ENCODE peak calls at places on chromosomes 11 and 22, in five cellular contexts. I is neural progenitor cell, C is cardiac muscle cell, X is HCT116, S is AG04450. U is an unnamed sample.

GRCh38 chr11:12777208-12777874 is 103.1 kb downstream of the TEAD1 start:
- DNase-seq in I (no peak), C (no peak), X (no peak), S (peak), U (no peak)

GRCh38 chr11:133058501-133058900 is 473.8 kb downstream of the OPCML start:
- DNase-seq in I (no peak), C (no peak), X (no peak), S (no peak), U (no peak)

GRCh38 chr11:125941606-125942275 is 4.1 kb upstream of the VSIG10L2 start:
- DNase-seq in I (peak), C (peak), X (peak), S (no peak), U (peak)

GRCh38 chr22:48779661-48780596 is 1047.7 kb downstream of the BRD1 start:
- DNase-seq in I (no peak), C (no peak), X (no peak), S (no peak), U (no peak)

GRCh38 chr11:60457576-60457975 is 1.9 kb downstream of the MS4A1 start:
- DNase-seq in I (no peak), C (no peak), X (no peak), S (no peak), U (peak)

GRCh38 chr22:43066844-43067385 is 22.3 kb downstream of the TTLL1 start:
- DNase-seq in I (no peak), C (no peak), X (peak), S (no peak), U (no peak)

GRCh38 chr11:111633756-111634362 is 31.6 kb downstream of the SIK2 start:
- DNase-seq in I (no peak), C (no peak), X (no peak), S (no peak), U (peak)

GRCh38 chr11:131408011-131408640 is 37.7 kb downstream of the NTM start:
- DNase-seq in I (peak), C (peak), X (no peak), S (no peak), U (peak)

GRCh38 chr22:47918276-47918928 is 1156.0 kb downstream of the TBC1D22A start:
- DNase-seq in I (no peak), C (no peak), X (no peak), S (no peak), U (no peak)

GRCh38 chr11:115178705-115179104 is 325.5 kb downstream of the CADM1 start:
- DNase-seq in I (peak), C (no peak), X (no peak), S (no peak), U (no peak)

DNA sequence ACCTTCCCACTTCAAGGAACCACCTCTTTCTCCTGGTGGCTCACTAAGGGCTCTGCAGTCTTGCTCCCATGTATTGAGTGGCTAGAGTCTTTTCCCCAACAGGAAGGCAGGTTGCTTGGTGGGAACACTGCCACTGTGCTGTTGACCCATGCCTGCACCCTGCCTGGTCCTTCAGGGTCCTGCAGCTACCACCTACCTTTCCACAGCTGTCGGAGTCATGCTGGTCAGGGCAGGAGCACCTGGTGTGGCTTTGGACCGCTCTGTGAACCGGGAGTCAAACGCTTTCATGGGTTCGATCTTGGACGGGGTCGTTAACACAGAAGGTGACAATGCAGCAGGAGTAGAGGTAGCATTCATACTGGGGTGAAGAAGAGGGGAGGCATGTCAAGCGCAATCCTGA is 56.1 kb downstream of the HIRA start:
- DNase-seq in I (no peak), C (no peak), X (no peak), S (no peak), U (no peak)
- H3K4me3 ChIP-seq in I (no peak), C (no peak), X (no peak), S (no peak), U (no peak)

DNA sequence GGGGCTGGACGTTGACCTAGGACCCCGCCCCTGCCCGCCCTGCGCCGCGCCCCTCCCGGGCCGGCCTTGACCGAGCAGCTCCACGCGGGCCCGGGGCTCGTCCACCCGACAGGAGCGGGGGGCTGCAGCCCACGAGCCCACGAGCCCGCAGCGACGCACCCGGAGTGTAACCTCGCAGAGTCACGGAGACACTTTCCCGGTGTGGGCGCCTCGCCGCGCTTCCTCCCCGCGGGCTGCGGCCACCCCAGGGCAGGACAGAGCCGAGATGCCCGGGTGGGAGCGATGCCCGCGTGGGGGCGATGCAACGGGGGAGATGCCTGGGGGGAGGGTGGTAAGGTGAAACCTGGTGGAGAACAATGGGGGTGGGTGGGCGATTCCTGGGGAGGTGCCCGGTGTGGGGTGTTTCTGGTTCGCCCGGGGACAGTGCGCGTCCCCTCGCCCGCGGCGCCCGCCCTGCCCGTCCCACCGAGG is 4.9 kb upstream of the ZBED4 start:
- DNase-seq in I (no peak), C (no peak), X (no peak), S (no peak), U (no peak)
- TF ChIP-seq CTCF in I (no peak), C (no peak), X (no peak), S (no peak), U (no peak)

GRCh38 chr22:36776722-36777121 is 803 bp upstream of the IFT27 start:
- DNase-seq in I (no peak), C (no peak), X (no peak), S (no peak), U (peak)

GRCh38 chr22:36773935-36774334 is 2.0 kb downstream of the IFT27 start:
- DNase-seq in I (peak), C (no peak), X (no peak), S (no peak), U (no peak)

GRCh38 chr22:36778020-36778419 is 2.1 kb upstream of the IFT27 start:
- DNase-seq in I (no peak), C (no peak), X (no peak), S (no peak), U (no peak)

GRCh38 chr22:36775966-36776669 is at the start of gene IFT27:
- DNase-seq in I (peak), C (peak), X (peak), S (peak), U (peak)

DNA sequence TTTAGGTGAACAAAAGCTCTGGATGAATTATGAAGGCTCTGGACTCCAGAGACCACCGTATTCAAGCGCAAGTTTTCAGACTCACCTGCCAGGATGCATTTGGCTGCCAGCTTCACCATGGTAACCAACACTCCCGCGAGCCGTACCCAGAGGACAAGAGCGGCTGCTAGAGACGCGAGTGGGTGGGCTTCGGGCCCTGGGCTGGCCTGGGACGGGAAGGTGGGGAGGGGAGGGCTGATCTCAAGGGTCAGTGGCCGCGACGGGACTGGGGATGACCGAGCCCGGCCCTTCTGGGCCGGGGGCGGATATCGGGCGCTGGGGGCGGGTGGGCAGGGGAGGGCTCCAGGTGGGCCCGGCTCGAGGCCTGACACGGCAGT is 342 bp downstream of the IFT27 start:
- DNase-seq in I (peak), C (peak), X (no peak), S (no peak), U (peak)
- H3K4me3 ChIP-seq in I (peak), C (peak), X (peak), S (peak), U (peak)

GRCh38 chr22:23521442-23522113 is 58.5 kb downstream of the IGLL1 start:
- DNase-seq in I (peak), C (peak), X (peak), S (peak), U (peak)
- TF ChIP-seq CTCF in I (peak), C (no peak), X (no peak), S (no peak), U (peak)

DNA sequence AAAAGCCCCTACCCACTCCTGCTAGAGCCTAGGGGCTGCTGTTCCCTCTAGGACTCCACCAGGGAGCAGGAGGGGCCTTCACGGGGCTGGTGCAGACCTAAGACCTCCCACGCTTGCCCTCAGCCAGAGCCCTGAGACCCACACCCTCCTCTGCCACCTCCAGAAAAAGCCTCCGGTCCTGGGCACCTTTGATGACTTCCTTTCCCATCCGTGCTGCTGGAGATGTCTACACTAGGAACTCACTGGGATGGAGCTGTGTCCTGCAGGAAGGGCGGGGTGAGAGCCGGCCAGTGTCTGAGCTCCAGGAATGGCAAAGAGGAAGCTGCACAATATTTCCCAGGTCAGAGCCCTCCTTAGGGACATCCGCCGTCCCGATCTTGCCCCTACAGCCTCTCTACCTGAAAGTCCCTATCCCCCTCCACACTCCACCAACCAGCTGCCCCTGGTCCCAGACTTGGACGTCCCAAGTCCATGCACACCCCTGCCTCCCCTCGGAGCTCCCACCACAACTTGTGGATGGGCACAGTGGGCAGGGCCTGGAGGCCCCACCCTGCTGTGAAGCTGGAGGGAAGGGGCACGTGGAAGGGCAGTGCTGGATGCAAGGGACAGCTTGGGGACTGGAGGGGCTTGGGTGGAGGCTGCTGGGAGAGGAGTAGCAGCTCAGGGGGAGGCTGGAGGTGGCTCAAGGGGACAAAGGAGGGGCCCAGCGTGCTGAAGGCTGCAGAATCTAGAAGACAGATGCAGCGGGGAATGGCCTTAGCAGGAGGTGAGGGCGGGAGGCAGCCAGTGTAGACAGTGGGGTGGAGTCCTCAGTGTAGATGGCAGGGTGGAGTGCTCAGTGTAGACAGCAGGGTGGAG is 13.5 kb upstream of the LRP5 start:
- DNase-seq in I (no peak), C (no peak), X (no peak), S (no peak), U (no peak)
- H3K4me3 ChIP-seq in I (no peak), C (no peak), X (no peak), S (no peak), U (no peak)

GRCh38 chr11:100719809-100720221 is 32.7 kb downstream of the ARHGAP42 start:
- DNase-seq in I (peak), C (no peak), X (peak), S (no peak), U (no peak)
- TF ChIP-seq CTCF in I (no peak), C (no peak), X (no peak), S (no peak), U (no peak)

DNA sequence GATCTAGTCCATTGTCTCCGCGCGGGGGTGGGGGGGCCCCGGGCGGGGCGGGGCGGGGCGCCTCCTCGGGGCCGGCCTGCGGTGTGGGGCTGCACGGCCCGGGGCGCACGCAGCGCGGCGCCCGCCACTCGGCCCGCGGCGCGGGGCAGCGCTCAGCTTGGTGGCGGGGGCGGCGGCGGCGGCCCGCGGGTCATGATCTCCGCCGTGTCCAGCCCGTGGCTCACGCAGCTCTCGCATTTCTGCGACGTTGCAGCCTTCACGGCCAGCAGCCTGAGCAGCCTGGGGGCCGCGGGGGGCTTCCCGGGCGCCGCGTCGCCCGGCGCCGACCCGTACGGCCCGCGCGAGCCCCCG is at the start of gene TBX1:
- DNase-seq in I (no peak), C (no peak), X (no peak), S (no peak), U (no peak)
- H3K4me3 ChIP-seq in I (peak), C (no peak), X (no peak), S (peak), U (no peak)

GRCh38 chr11:93700830-93701229 is 39.3 kb downstream of the CEP295 start:
- DNase-seq in I (no peak), C (no peak), X (no peak), S (no peak), U (no peak)

DNA sequence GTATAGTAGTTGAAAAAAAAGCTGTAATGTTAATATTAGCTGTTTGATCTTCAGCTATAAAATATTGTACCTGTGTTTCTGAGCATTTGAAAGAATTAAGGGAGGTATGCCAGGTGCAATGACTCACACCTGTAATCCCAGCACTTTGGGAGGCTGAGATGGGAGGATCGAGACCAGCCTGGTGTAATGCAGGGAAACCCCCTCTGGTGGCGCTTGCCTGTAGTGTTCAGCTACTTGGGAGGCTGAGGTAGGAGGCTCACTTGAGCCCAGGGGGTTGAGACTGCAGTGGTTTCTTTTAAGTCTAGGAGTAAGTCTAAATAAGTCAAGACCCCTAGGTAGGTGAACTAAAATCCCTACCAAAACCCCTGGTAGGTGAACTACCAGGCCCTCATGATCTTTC is 37.1 kb downstream of the TAF1D start:
- DNase-seq in I (no peak), C (no peak), X (no peak), S (no peak), U (no peak)
- TF ChIP-seq CTCF in I (peak), C (no peak), X (peak), S (peak), U (no peak)

GRCh38 chr11:108890482-108891092 is 225.7 kb downstream of the DDX10 start:
- DNase-seq in I (no peak), C (no peak), X (no peak), S (no peak), U (no peak)

GRCh38 chr11:108886608-108887007 is 221.7 kb downstream of the DDX10 start:
- DNase-seq in I (no peak), C (no peak), X (no peak), S (no peak), U (no peak)

GRCh38 chr11:108891143-108891542 is 226.3 kb downstream of the DDX10 start:
- DNase-seq in I (no peak), C (no peak), X (no peak), S (no peak), U (no peak)

GRCh38 chr11:108891909-108892511 is 227.1 kb downstream of the DDX10 start:
- DNase-seq in I (no peak), C (no peak), X (no peak), S (no peak), U (no peak)

GRCh38 chr11:108887436-108888238 is 222.8 kb downstream of the DDX10 start:
- DNase-seq in I (no peak), C (no peak), X (no peak), S (no peak), U (no peak)
- H3K4me3 ChIP-seq in I (no peak), C (no peak), X (no peak), S (no peak), U (no peak)

GRCh38 chr11:87141980-87142514 is 104.3 kb downstream of the TMEM135 start:
- DNase-seq in I (no peak), C (no peak), X (no peak), S (no peak), U (no peak)

GRCh38 chr11:87142594-87142993 is 104.9 kb downstream of the TMEM135 start:
- DNase-seq in I (no peak), C (no peak), X (no peak), S (no peak), U (no peak)

GRCh38 chr11:87141322-87141721 is 103.6 kb downstream of the TMEM135 start:
- DNase-seq in I (no peak), C (no peak), X (no peak), S (no peak), U (no peak)

GRCh38 chr11:87143663-87144062 is 105.9 kb downstream of the TMEM135 start:
- DNase-seq in I (no peak), C (no peak), X (no peak), S (no peak), U (no peak)

GRCh38 chr11:87144266-87144665 is 106.5 kb downstream of the TMEM135 start:
- DNase-seq in I (no peak), C (no peak), X (no peak), S (no peak), U (no peak)
- TF ChIP-seq CTCF in I (no peak), C (no peak), X (no peak), S (no peak), U (no peak)